ENCODE peak calls at places on chromosome 2, in six cellular contexts. V, J, L, F, E and W are unnamed samples.

GRCh38 chr2:207165121-207166038 is at the start of gene KLF7:
- DNase-seq in V (peak; percentile 37), J (peak; percentile 42), L (peak; percentile 49), F (peak; percentile 82), E (peak; percentile 44), W (peak; percentile 61)

GRCh38 chr2:60837123-60837522 is 44.3 kb upstream of the REL start:
- DNase-seq in V (no peak), J (no peak), L (no peak), F (no peak), E (no peak), W (no peak)

GRCh38 chr2:23460228-23460627 is 75.2 kb downstream of the KLHL29 start:
- DNase-seq in V (no peak), J (peak; percentile 35), L (peak; percentile 39), F (no peak), E (peak; percentile 34), W (peak; percentile 55)

GRCh38 chr2:160087854-160088745 is 25.7 kb upstream of the PLA2R1 start:
- DNase-seq in V (no peak), J (peak; percentile 25), L (no peak), F (no peak), E (no peak), W (no peak)

GRCh38 chr2:236731767-236732580 is 162.3 kb downstream of the ACKR3 start:
- DNase-seq in V (no peak), J (peak; percentile 74), L (peak; percentile 53), F (no peak), E (no peak), W (no peak)

GRCh38 chr2:191245046-191245868 is at the start of gene MYO1B:
- DNase-seq in V (no peak), J (peak; percentile 79), L (peak; percentile 80), F (peak; percentile 41), E (peak; percentile 45), W (peak; percentile 78)

GRCh38 chr2:12303181-12304030 is 413.3 kb upstream of the TRIB2 start:
- DNase-seq in V (no peak), J (peak; percentile 98), L (peak; percentile 99), F (peak; percentile 45), E (peak; percentile 55), W (peak; percentile 98)

GRCh38 chr2:46053502-46054094 is 243.6 kb upstream of the EPAS1 start:
- DNase-seq in V (no peak), J (no peak), L (no peak), F (no peak), E (no peak), W (no peak)

GRCh38 chr2:98474979-98475632 is 30.4 kb downstream of the INPP4A start:
- DNase-seq in V (no peak), J (no peak), L (no peak), F (no peak), E (no peak), W (no peak)

GRCh38 chr2:12167525-12168317 is 421.3 kb downstream of the LPIN1 start:
- DNase-seq in V (no peak), J (no peak), L (no peak), F (no peak), E (no peak), W (no peak)

GRCh38 chr2:26767894-26768487 is 3.9 kb downstream of the SLC35F6 start:
- DNase-seq in V (no peak), J (no peak), L (no peak), F (no peak), E (no peak), W (no peak)

GRCh38 chr2:223995569-223995968 is 38.3 kb downstream of the MRPL44 start:
- DNase-seq in V (no peak), J (peak; percentile 61), L (peak; percentile 62), F (no peak), E (peak; percentile 24), W (peak; percentile 50)

GRCh38 chr2:63862802-63863201 is 21.1 kb downstream of the UGP2 start:
- DNase-seq in V (no peak), J (peak; percentile 48), L (no peak), F (no peak), E (no peak), W (peak; percentile 49)

GRCh38 chr2:67412424-67412823 is 15.3 kb downstream of the ETAA1 start:
- DNase-seq in V (no peak), J (peak; percentile 16), L (no peak), F (no peak), E (no peak), W (peak; percentile 19)

GRCh38 chr2:158194229-158194628 is 92.6 kb downstream of the UPP2 start:
- DNase-seq in V (no peak), J (no peak), L (no peak), F (no peak), E (no peak), W (no peak)

GRCh38 chr2:147019296-147019695 is 825.5 kb upstream of the ACVR2A start:
- DNase-seq in V (no peak), J (peak; percentile 78), L (no peak), F (no peak), E (no peak), W (no peak)

GRCh38 chr2:231387904-231388724 is 7.4 kb upstream of the B3GNT7 start:
- DNase-seq in V (no peak), J (peak; percentile 38), L (peak; percentile 78), F (no peak), E (peak; percentile 41), W (peak; percentile 36)

GRCh38 chr2:83081835-83082522 is 1377.1 kb downstream of the SUCLG1 start:
- DNase-seq in V (no peak), J (peak; percentile 91), L (peak; percentile 69), F (no peak), E (peak; percentile 68), W (peak; percentile 80)